ENCODE peak calls at places on chromosomes 2 and 18, in four cellular contexts. N is A549, M is HepG2, F is GM12878. Z is an unnamed sample.

GRCh38 chr2:118197011-118197695 is 108.9 kb downstream of the INSIG2 start:
- DNase-seq in M (no peak), N (no peak), F (no peak), Z (peak; percentile 27)

GRCh38 chr2:234329202-234329930 is 167.5 kb downstream of the ARL4C start:
- DNase-seq in M (no peak), N (no peak), F (no peak), Z (no peak)

GRCh38 chr18:57950542-57950941 is 93.5 kb upstream of the NEDD4L start:
- DNase-seq in F (no peak), M (no peak), N (no peak), Z (no peak)

GRCh38 chr2:15912203-15912602 is 28.1 kb upstream of the MYCN start:
- DNase-seq in N (peak; percentile 56), M (no peak), F (no peak), Z (no peak)

GRCh38 chr18:13246591-13246990 is 28.0 kb downstream of the LDLRAD4 start:
- DNase-seq in N (no peak), F (no peak), M (no peak), Z (no peak)

GRCh38 chr2:241179894-241180293 is 8.6 kb upstream of the ANO7 start:
- DNase-seq in M (no peak), N (no peak), F (no peak), Z (no peak)

GRCh38 chr2:149221002-149221401 is 109.4 kb upstream of the LYPD6 start:
- DNase-seq in N (no peak), F (no peak), M (no peak), Z (no peak)

GRCh38 chr2:147739531-147739930 is 105.3 kb upstream of the ACVR2A start:
- DNase-seq in N (no peak), F (no peak), M (no peak), Z (no peak)

GRCh38 chr2:39816845-39817244 is 37.8 kb upstream of the THUMPD2 start:
- DNase-seq in N (no peak), F (no peak), M (no peak), Z (no peak)

GRCh38 chr2:85277416-85278158 is 50.2 kb downstream of the TGOLN2 start:
- DNase-seq in F (no peak), M (no peak), N (no peak), Z (no peak)

GRCh38 chr2:232901711-232902578 is 31.9 kb downstream of the SNORC start:
- DNase-seq in F (no peak), M (peak; percentile 60), N (peak; percentile 93), Z (peak; percentile 29)

GRCh38 chr2:236960516-236960915 is 125.2 kb upstream of the COPS8 start:
- DNase-seq in M (no peak), F (no peak), N (no peak), Z (no peak)

GRCh38 chr2:75047189-75047812 is 88.9 kb downstream of the POLE4 start:
- DNase-seq in M (peak; percentile 39), F (no peak), N (peak; percentile 12), Z (no peak)

GRCh38 chr18:45774065-45774521 is 50.1 kb downstream of the SLC14A1 start:
- DNase-seq in N (no peak), F (no peak), M (no peak), Z (no peak)

GRCh38 chr2:157868993-157869392 is 7.1 kb downstream of the ACVR1 start:
- DNase-seq in F (no peak), N (no peak), M (no peak), Z (no peak)

GRCh38 chr2:46655551-46656436 is 176.4 kb downstream of the TMEM247 start:
- DNase-seq in M (no peak), N (no peak), F (no peak), Z (no peak)

DNA sequence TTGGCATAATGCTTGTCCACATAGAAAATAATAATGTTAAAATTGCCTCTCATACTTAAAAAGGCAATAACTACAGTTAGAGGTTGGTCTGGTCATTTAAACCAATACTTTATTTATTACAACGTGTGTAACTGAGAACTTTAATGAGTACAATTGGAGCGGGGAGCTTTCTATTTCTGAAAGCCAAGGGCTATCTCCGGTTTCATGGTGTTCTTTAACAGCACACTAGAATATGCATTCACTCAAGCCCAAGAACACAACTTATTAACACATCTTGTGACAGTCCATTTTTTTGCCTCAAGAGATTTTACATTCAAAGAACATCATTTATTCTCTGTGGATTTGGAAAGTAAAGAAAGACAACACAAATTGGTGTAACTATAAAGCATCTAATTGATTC is 131.8 kb downstream of the KCNH7 start:
- DNase-seq in M (no peak), F (no peak), N (no peak), Z (no peak)
- TF ChIP-seq MYC in M (no peak), F (no peak), N (no peak), Z (no peak)

DNA sequence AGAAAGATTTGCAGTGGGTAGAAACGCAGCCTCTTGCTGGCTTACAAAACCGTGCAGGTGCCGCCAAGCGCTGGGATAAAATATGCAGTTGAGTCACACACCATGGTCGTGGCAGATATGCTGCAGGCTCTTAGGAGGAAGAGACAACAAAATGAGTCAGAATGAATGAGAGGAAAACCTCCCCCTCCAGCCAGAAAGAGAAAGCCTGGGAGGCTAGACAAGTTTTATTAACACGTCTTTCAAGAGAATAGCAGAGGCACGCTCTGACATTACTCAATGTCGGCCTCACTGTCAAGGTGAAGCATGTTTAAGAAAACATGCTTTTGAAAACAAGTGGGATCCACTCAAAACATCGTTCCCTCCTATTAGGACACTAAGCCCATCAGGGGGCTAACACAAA is 37.1 kb upstream of the ZCCHC2 start:
- DNase-seq in N (peak; percentile 60), F (no peak), M (peak; percentile 40), Z (peak; percentile 70)
- TF ChIP-seq EP300 in N (no peak), F (no peak), M (no peak), Z (peak; percentile 63)

DNA sequence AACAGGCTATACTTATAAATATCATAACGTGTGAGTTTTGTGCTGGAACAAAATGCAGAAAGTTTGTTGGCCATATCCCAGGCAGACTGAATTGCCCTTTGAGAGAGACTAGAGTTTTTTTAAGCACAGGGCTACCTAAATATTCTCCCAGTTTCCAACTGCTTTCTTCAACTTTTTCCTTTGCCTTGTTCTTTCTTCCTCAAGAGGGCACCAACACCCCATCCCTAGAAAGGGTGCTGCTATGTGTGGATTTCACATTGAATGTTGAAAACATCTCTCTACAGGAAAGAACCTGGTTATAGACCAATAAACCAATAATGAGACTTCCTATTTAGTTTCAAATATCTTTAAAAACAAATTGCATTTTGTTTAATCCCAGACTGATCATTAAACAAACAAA is 87.9 kb downstream of the ICOS start:
- DNase-seq in M (peak; percentile 33), N (peak; percentile 10), F (no peak), Z (peak; percentile 4)
- TF ChIP-seq CEBPB in M (no peak), N (no peak), F (no peak), Z (no peak)

GRCh38 chr2:12341215-12341614 is 375.5 kb upstream of the TRIB2 start:
- DNase-seq in F (no peak), M (no peak), N (no peak), Z (no peak)

GRCh38 chr2:12341919-12342318 is 374.8 kb upstream of the TRIB2 start:
- DNase-seq in N (no peak), M (no peak), F (no peak), Z (no peak)

GRCh38 chr2:12338946-12339697 is 377.6 kb upstream of the TRIB2 start:
- DNase-seq in F (no peak), N (no peak), M (no peak), Z (no peak)

GRCh38 chr2:12335185-12335584 is 381.6 kb upstream of the TRIB2 start:
- DNase-seq in M (no peak), F (no peak), N (no peak), Z (no peak)

GRCh38 chr2:12340164-12340563 is 376.6 kb upstream of the TRIB2 start:
- DNase-seq in F (no peak), N (no peak), M (no peak), Z (no peak)
- TF ChIP-seq MYC in F (no peak), N (no peak), M (no peak), Z (no peak)

GRCh38 chr18:55983433-55983832 is 395.4 kb upstream of the TCF4 start:
- DNase-seq in F (no peak), N (no peak), M (no peak), Z (no peak)

GRCh38 chr18:55982992-55983391 is 395.0 kb upstream of the TCF4 start:
- DNase-seq in N (no peak), F (no peak), M (no peak), Z (peak; percentile 15)

GRCh38 chr18:55988537-55988936 is 400.5 kb upstream of the TCF4 start:
- DNase-seq in F (no peak), M (no peak), N (no peak), Z (no peak)
- TF ChIP-seq EP300 in F (no peak), M (no peak), N (no peak), Z (no peak)

GRCh38 chr2:108367776-108368175 is 10.0 kb upstream of the SULT1C4 start:
- DNase-seq in N (no peak), F (no peak), M (no peak), Z (no peak)
- TF ChIP-seq CEBPB in N (no peak), F (no peak), M (no peak), Z (no peak)

DNA sequence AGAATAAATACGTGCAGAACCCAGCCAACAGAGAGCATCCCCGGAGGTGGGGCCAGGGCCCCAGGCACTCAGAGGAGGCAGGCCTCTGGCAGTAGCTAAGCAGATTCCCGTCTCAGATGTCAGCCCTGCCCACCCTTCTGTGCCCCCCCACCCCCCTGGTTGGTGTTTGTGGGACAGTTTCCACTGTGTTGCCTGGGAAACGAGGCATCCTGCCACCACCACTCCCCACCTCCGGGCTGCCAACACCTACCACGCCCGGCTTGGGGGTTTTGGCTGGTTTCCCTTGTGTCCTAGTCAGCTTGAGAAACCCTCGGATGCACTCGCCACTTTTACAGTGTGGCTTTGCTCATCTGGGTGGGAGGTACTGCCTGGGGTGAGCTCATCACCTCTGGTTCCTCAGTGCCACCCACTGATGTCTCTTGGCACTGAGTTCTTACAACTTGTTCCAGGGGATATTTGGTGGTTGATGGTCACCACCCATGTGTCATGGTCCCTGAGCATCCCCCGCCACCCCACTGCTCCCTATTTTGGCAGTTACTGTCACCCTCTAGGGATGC is 72.4 kb upstream of the YWHAQ start:
- DNase-seq in M (peak; percentile 39), N (peak; percentile 90), F (no peak), Z (no peak)
- TF ChIP-seq MYC in M (no peak), N (peak; percentile 59), F (no peak), Z (no peak)

Z was measured in K562.